ENCODE peak calls at places on chromosomes 2 and 18, in six cellular contexts. S is activated T-helper 1 cell treated with anti-CD3 and anti-CD28 coated beads, Interleukin-2, amount 50 U/mL, for 16 hours; Z is amniotic stem cell; K is effector memory CD4-positive, alpha-beta T cell; Q is activated CD8-positive, alpha-beta memory T cell treated with anti-CD3 and anti-CD28 coated beads, Interleukin-2, amount 50 U/mL, for 48 hours; I is GM06990. P is an unnamed sample.

GRCh38 chr2:137173514-137173913 is 408.2 kb downstream of the THSD7B start:
- DNase-seq in I (peak), K (no peak), S (no peak), Q (no peak), Z (no peak), P (no peak)

GRCh38 chr2:185738679-185739472 is at the start of gene FSIP2:
- DNase-seq in Z (peak), S (no peak), Q (peak), K (no peak), I (peak), P (peak)

GRCh38 chr2:529425-529824 is 147.8 kb downstream of the TMEM18 start:
- DNase-seq in Z (peak), I (no peak), S (no peak), K (no peak), Q (no peak), P (no peak)

GRCh38 chr18:63203497-63203896 is 116.1 kb downstream of the BCL2 start:
- DNase-seq in I (no peak), K (no peak), Z (no peak), S (no peak), Q (no peak), P (no peak)

GRCh38 chr18:66110607-66111006 is 359.8 kb downstream of the CDH7 start:
- DNase-seq in K (no peak), Q (no peak), I (no peak), Z (no peak), S (no peak), P (no peak)

GRCh38 chr2:233938676-233939370 is 21.6 kb downstream of the TRPM8 start:
- DNase-seq in K (no peak), Z (no peak), S (no peak), I (no peak), Q (no peak), P (no peak)

GRCh38 chr2:233129351-233129978 is 69.3 kb downstream of the INPP5D start:
- DNase-seq in I (no peak), Z (no peak), Q (no peak), S (no peak), K (no peak), P (no peak)

GRCh38 chr2:17754773-17755425 is 961 bp downstream of the GEN1 start:
- DNase-seq in Q (no peak), K (no peak), I (no peak), S (no peak), Z (no peak), P (no peak)

GRCh38 chr2:159989249-159989648 is 73.2 kb downstream of the PLA2R1 start:
- DNase-seq in K (no peak), S (no peak), Z (no peak), I (no peak), Q (no peak), P (no peak)

GRCh38 chr2:121608367-121608766 is 40.9 kb downstream of the CLASP1 start:
- DNase-seq in S (no peak), K (no peak), Z (no peak), I (no peak), Q (no peak), P (no peak)

GRCh38 chr2:177338177-177338721 is 54.3 kb upstream of the AGPS start:
- DNase-seq in I (no peak), Z (no peak), K (no peak), S (no peak), Q (no peak), P (no peak)

GRCh38 chr2:173415663-173416469 is 61.2 kb downstream of the CDCA7 start:
- DNase-seq in K (no peak), I (no peak), Q (no peak), Z (no peak), S (no peak), P (no peak)

GRCh38 chr2:153071090-153071489 is 352.7 kb downstream of the ARL6IP6 start:
- DNase-seq in Q (no peak), Z (no peak), S (no peak), I (no peak), K (no peak), P (no peak)

GRCh38 chr2:197677056-197677455 is 1.7 kb upstream of the RFTN2 start:
- DNase-seq in I (no peak), K (no peak), Q (no peak), Z (no peak), S (no peak), P (no peak)

GRCh38 chr2:85428343-85428881 is 9.9 kb downstream of the SH2D6 start:
- DNase-seq in Z (no peak), Q (no peak), K (no peak), I (no peak), S (no peak), P (no peak)

GRCh38 chr2:217934321-217935131 is 68.3 kb downstream of the TNS1 start:
- DNase-seq in I (no peak), Q (no peak), K (no peak), S (no peak), Z (peak), P (no peak)

GRCh38 chr2:175766880-175767279 is 235.2 kb downstream of the LNPK start:
- DNase-seq in Q (no peak), Z (no peak), I (no peak), S (no peak), K (no peak), P (no peak)

GRCh38 chr2:106269591-106270291 is 75.6 kb upstream of the UXS1 start:
- DNase-seq in K (peak), I (peak), S (peak), Q (peak), Z (no peak), P (no peak)

GRCh38 chr2:190864375-190864774 is 16.2 kb upstream of the GLS start:
- DNase-seq in K (no peak), S (no peak), Z (no peak), Q (no peak), I (no peak), P (no peak)

GRCh38 chr2:238016526-238016925 is 44.3 kb upstream of the SCLY start:
- DNase-seq in K (no peak), I (no peak), S (no peak), Q (peak), Z (no peak), P (no peak)

GRCh38 chr2:195330513-195330956 is 326.5 kb upstream of the SLC39A10 start:
- DNase-seq in Z (no peak), I (no peak), K (no peak), S (no peak), Q (no peak), P (no peak)

GRCh38 chr2:214193943-214194342 is 216.9 kb upstream of the VWC2L start:
- DNase-seq in Q (no peak), S (no peak), Z (peak), K (no peak), I (no peak), P (no peak)

GRCh38 chr2:121709776-121710469 is 26.8 kb downstream of the NIFK start:
- DNase-seq in K (no peak), Z (no peak), Q (no peak), I (no peak), S (no peak), P (no peak)

GRCh38 chr2:78887436-78887835 is 138.1 kb upstream of the REG3G start:
- DNase-seq in I (no peak), Z (no peak), K (no peak), Q (no peak), S (no peak), P (no peak)

GRCh38 chr18:59900222-59901128 is 679 bp downstream of the PMAIP1 start:
- DNase-seq in S (peak), Q (peak), Z (peak), I (peak), K (peak), P (peak)

GRCh38 chr18:47263197-47263827 is 11.9 kb upstream of the SKOR2 start:
- DNase-seq in K (no peak), Q (no peak), S (no peak), I (no peak), Z (no peak), P (no peak)

GRCh38 chr18:56235773-56236115 is 402.6 kb downstream of the TXNL1 start:
- DNase-seq in S (no peak), Z (no peak), K (no peak), Q (no peak), I (peak), P (no peak)

GRCh38 chr2:199861116-199861774 is 10.3 kb upstream of the FTCDNL1 start:
- DNase-seq in S (no peak), I (no peak), Z (no peak), K (no peak), Q (no peak), P (no peak)

GRCh38 chr2:3535794-3536681 is 16.7 kb upstream of the ADI1 start:
- DNase-seq in S (no peak), Z (peak), I (no peak), Q (no peak), K (no peak), P (no peak)

GRCh38 chr2:70888925-70889715 is 46.6 kb upstream of the ATP6V1B1 start:
- DNase-seq in S (no peak), K (no peak), I (no peak), Z (no peak), Q (peak), P (peak)

GRCh38 chr2:164386226-164386625 is 235.1 kb downstream of the GRB14 start:
- DNase-seq in Z (no peak), K (no peak), I (no peak), Q (no peak), S (no peak), P (no peak)

GRCh38 chr2:133993160-133993559 is 260.7 kb upstream of the MGAT5 start:
- DNase-seq in K (no peak), Z (no peak), I (no peak), S (no peak), Q (no peak), P (no peak)